ENCODE peak calls at places on chromosomes 12 and 14, in four cellular contexts. O, K, D and A are unnamed samples.

GRCh38 chr12:98757455-98757854 is 112.4 kb downstream of the APAF1 start:
- DNase-seq in O (peak), K (no peak), D (no peak), A (no peak)

GRCh38 chr14:36513451-36514277 is 6.4 kb downstream of the NKX2-1 start:
- DNase-seq in O (no peak), K (no peak), D (no peak), A (no peak)

GRCh38 chr14:37585101-37585479 is 10.0 kb downstream of the FOXA1 start:
- DNase-seq in O (no peak), K (no peak), D (no peak), A (no peak)

GRCh38 chr14:89307409-89307808 is 109.6 kb downstream of the FOXN3 start:
- DNase-seq in O (no peak), K (no peak), D (no peak), A (no peak)

GRCh38 chr14:103179078-103179477 is 55.8 kb downstream of the TNFAIP2 start:
- DNase-seq in O (no peak), K (no peak), D (no peak), A (no peak)

GRCh38 chr12:1760566-1761382 is 59.6 kb upstream of the LRTM2 start:
- DNase-seq in O (peak), K (no peak), D (no peak), A (no peak)

GRCh38 chr14:105905456-105905855 is 379.1 kb downstream of the TMEM121 start:
- DNase-seq in O (no peak), K (no peak), D (no peak), A (no peak)

GRCh38 chr12:113464852-113465719 is 6.6 kb downstream of the LHX5 start:
- DNase-seq in O (no peak), K (no peak), D (no peak), A (no peak)

GRCh38 chr14:94344389-94344788 is 21.3 kb upstream of the SERPINA6 start:
- DNase-seq in O (no peak), K (no peak), D (no peak), A (no peak)

GRCh38 chr12:53115112-53115890 is 12.0 kb downstream of the SOAT2 start:
- DNase-seq in O (no peak), K (no peak), D (no peak), A (no peak)

GRCh38 chr14:103961928-103962578 is 19.7 kb upstream of the RD3L start:
- DNase-seq in O (no peak), K (no peak), D (no peak), A (no peak)

GRCh38 chr12:77118696-77119095 is 53.3 kb upstream of the E2F7 start:
- DNase-seq in O (peak), K (no peak), D (no peak), A (no peak)

GRCh38 chr12:62050785-62051184 is 209.4 kb upstream of the USP15 start:
- DNase-seq in O (no peak), K (no peak), D (no peak), A (no peak)

GRCh38 chr14:100282083-100282350 is 24.2 kb downstream of the SLC25A29 start:
- DNase-seq in O (no peak), K (no peak), D (no peak), A (no peak)

GRCh38 chr12:12636641-12637040 is 25.0 kb downstream of the CREBL2 start:
- DNase-seq in O (no peak), K (no peak), D (no peak), A (no peak)

GRCh38 chr12:25985296-25985992 is 27.0 kb downstream of the RASSF8 start:
- DNase-seq in O (no peak), K (no peak), D (no peak), A (no peak)

GRCh38 chr12:27787559-27787958 is 7.5 kb upstream of the MANSC4 start:
- DNase-seq in O (peak), K (no peak), D (no peak), A (no peak)

GRCh38 chr12:9759680-9760592 is 765 bp downstream of the CD69 start:
- DNase-seq in O (no peak), K (no peak), D (no peak), A (no peak)

GRCh38 chr14:48250575-48250974 is 575.2 kb upstream of the MDGA2 start:
- DNase-seq in O (no peak), K (no peak), D (no peak), A (no peak)

GRCh38 chr12:9751204-9752144 is 9.2 kb downstream of the CD69 start:
- DNase-seq in O (peak), K (no peak), D (peak), A (no peak)

GRCh38 chr12:98418357-98419075 is 96.9 kb upstream of the TMPO start:
- DNase-seq in O (peak), K (no peak), D (peak), A (no peak)

GRCh38 chr12:48977290-48978281 is 536 bp upstream of the WNT1 start:
- DNase-seq in O (peak), K (peak), D (peak), A (no peak)

GRCh38 chr12:7107181-7108041 is 1.6 kb downstream of the C1RL start:
- DNase-seq in O (peak), K (no peak), D (no peak), A (no peak)

GRCh38 chr14:99360774-99361595 is 89.0 kb upstream of the BCL11B start:
- DNase-seq in O (no peak), K (no peak), D (no peak), A (no peak)

GRCh38 chr14:69424139-69424923 is 25.8 kb downstream of the SLC39A9 start:
- DNase-seq in O (peak), K (no peak), D (no peak), A (no peak)

GRCh38 chr12:130200445-130200844 is 38.2 kb downstream of the FZD10 start:
- DNase-seq in O (no peak), K (no peak), D (no peak), A (no peak)

GRCh38 chr12:123990512-123990911 is 17.5 kb downstream of the ZNF664 start:
- DNase-seq in O (peak), K (no peak), D (peak), A (no peak)

GRCh38 chr12:92676710-92677109 is 26.1 kb upstream of the PLEKHG7 start:
- DNase-seq in O (no peak), K (no peak), D (no peak), A (no peak)

GRCh38 chr12:51773145-51773869 is 75.2 kb downstream of the FIGNL2 start:
- DNase-seq in O (peak), K (no peak), D (no peak), A (no peak)

GRCh38 chr12:18158774-18159557 is 69.0 kb upstream of the RERGL start:
- DNase-seq in O (peak), K (no peak), D (peak), A (no peak)